ENCODE peak calls at places on chromosome 6, in ten cellular contexts. U is NCI-H446 treated with DMSO at 0.1 percent for 48 hours; Z is heart right ventricle; O is NCI-H774; S is BJ; K is dorsolateral prefrontal cortex; Q is right lobe of liver; D is effector memory CD8-positive, alpha-beta T cell; A is CD4-positive, CD25-positive, alpha-beta regulatory T cell; P is PC-3. C is an unnamed sample.

GRCh38 chr6:121724576-121724975 is 289.1 kb downstream of the GJA1 start:
- DNase-seq in A (no peak), S (no peak), U (no peak), Z (no peak), D (no peak), O (no peak), P (no peak), Q (no peak), K (no peak), C (no peak)

GRCh38 chr6:76876922-76877553 is 586.3 kb downstream of the HTR1B start:
- DNase-seq in D (no peak), P (peak; percentile 76), S (no peak), Q (no peak), O (peak; percentile 90), U (no peak), K (no peak), Z (no peak), A (no peak), C (no peak)

GRCh38 chr6:12291785-12292604 is 1.8 kb downstream of the EDN1 start:
- DNase-seq in A (no peak), O (no peak), Z (no peak), K (no peak), S (no peak), D (no peak), U (no peak), P (peak; percentile 50), Q (no peak), C (no peak)

GRCh38 chr6:154228521-154228905 is 128.1 kb downstream of the IPCEF1 start:
- DNase-seq in A (no peak), K (no peak), U (no peak), S (no peak), Q (no peak), O (no peak), P (no peak), D (no peak), Z (no peak), C (no peak)

GRCh38 chr6:105484238-105485161 is 81.6 kb upstream of the PREP start:
- DNase-seq in Z (no peak), K (no peak), S (no peak), D (peak; percentile 21), P (peak; percentile 79), Q (no peak), A (peak; percentile 52), U (no peak), O (peak; percentile 90), C (no peak)

GRCh38 chr6:111874030-111874425 is 776 bp upstream of the FYN start:
- DNase-seq in U (no peak), O (peak; percentile 62), K (no peak), D (no peak), P (peak; percentile 34), Q (no peak), S (no peak), A (peak; percentile 68), Z (no peak), C (no peak)

GRCh38 chr6:40506956-40507355 is 80.2 kb downstream of the LRFN2 start:
- DNase-seq in P (no peak), Q (no peak), U (peak; percentile 90), A (no peak), K (no peak), S (no peak), Z (no peak), O (no peak), D (no peak), C (no peak)

GRCh38 chr6:16397623-16398022 is 159.2 kb downstream of the GMPR start:
- DNase-seq in D (no peak), U (no peak), K (no peak), Q (no peak), A (no peak), P (peak; percentile 18), O (no peak), S (no peak), Z (no peak), C (no peak)

C was measured in Right ventricle myocardium inferior.